ENCODE peak calls at places on chromosome 1, in five cellular contexts. One of them, this sample, is unnamed.

GRCh38 chr1:54882483-54882882 is 4.5 kb downstream of the DHCR24 start:
- DNase-seq in transverse colon: no peak
- DNase-seq in thyroid gland: no peak
- DNase-seq in suprapubic skin: no peak
- DNase-seq in heart left ventricle: no peak
- DNase-seq in this sample: no peak

GRCh38 chr1:5594056-5594956 is 397.9 kb downstream of the NPHP4 start:
- DNase-seq in transverse colon: no peak
- DNase-seq in thyroid gland: no peak
- DNase-seq in suprapubic skin: peak
- DNase-seq in heart left ventricle: no peak
- DNase-seq in this sample: no peak

GRCh38 chr1:53376742-53377437 is 49.0 kb upstream of the LRP8 start:
- DNase-seq in transverse colon: no peak
- DNase-seq in thyroid gland: no peak
- DNase-seq in suprapubic skin: peak
- DNase-seq in heart left ventricle: no peak
- DNase-seq in this sample: no peak

GRCh38 chr1:183025782-183026774 is 2.9 kb downstream of the LAMC1 start:
- DNase-seq in transverse colon: no peak
- DNase-seq in thyroid gland: no peak
- DNase-seq in suprapubic skin: no peak
- DNase-seq in heart left ventricle: no peak
- DNase-seq in this sample: no peak

GRCh38 chr1:59237905-59238304 is 59.0 kb upstream of the FGGY start:
- DNase-seq in transverse colon: no peak
- DNase-seq in thyroid gland: no peak
- DNase-seq in suprapubic skin: no peak
- DNase-seq in heart left ventricle: no peak
- DNase-seq in this sample: no peak

GRCh38 chr1:216807696-216808095 is 84.5 kb upstream of the ESRRG start:
- DNase-seq in transverse colon: no peak
- DNase-seq in thyroid gland: no peak
- DNase-seq in suprapubic skin: no peak
- DNase-seq in heart left ventricle: no peak
- DNase-seq in this sample: no peak

GRCh38 chr1:35556494-35557117 is 597 bp downstream of the KIAA0319L start:
- DNase-seq in transverse colon: no peak
- DNase-seq in thyroid gland: no peak
- DNase-seq in suprapubic skin: no peak
- DNase-seq in heart left ventricle: no peak
- DNase-seq in this sample: no peak

GRCh38 chr1:204340137-204340536 is 19.6 kb downstream of the PLEKHA6 start:
- DNase-seq in transverse colon: no peak
- DNase-seq in thyroid gland: no peak
- DNase-seq in suprapubic skin: no peak
- DNase-seq in heart left ventricle: no peak
- DNase-seq in this sample: no peak

GRCh38 chr1:67760030-67760821 is 73.0 kb downstream of the GNG12 start:
- DNase-seq in transverse colon: peak
- DNase-seq in thyroid gland: peak
- DNase-seq in suprapubic skin: no peak
- DNase-seq in heart left ventricle: peak
- DNase-seq in this sample: peak

GRCh38 chr1:184590163-184590750 is 164.4 kb downstream of the EDEM3 start:
- DNase-seq in transverse colon: peak
- DNase-seq in thyroid gland: peak
- DNase-seq in suprapubic skin: no peak
- DNase-seq in heart left ventricle: no peak
- DNase-seq in this sample: no peak

GRCh38 chr1:6080469-6080868 is 34.8 kb downstream of the KCNAB2 start:
- DNase-seq in transverse colon: no peak
- DNase-seq in thyroid gland: peak
- DNase-seq in suprapubic skin: no peak
- DNase-seq in heart left ventricle: peak
- DNase-seq in this sample: no peak

GRCh38 chr1:3645247-3645646 is 4.7 kb downstream of the WRAP73 start:
- DNase-seq in transverse colon: no peak
- DNase-seq in thyroid gland: no peak
- DNase-seq in suprapubic skin: no peak
- DNase-seq in heart left ventricle: no peak
- DNase-seq in this sample: no peak

GRCh38 chr1:3644273-3644672 is 5.6 kb downstream of the WRAP73 start:
- DNase-seq in transverse colon: no peak
- DNase-seq in thyroid gland: no peak
- DNase-seq in suprapubic skin: peak
- DNase-seq in heart left ventricle: no peak
- DNase-seq in this sample: no peak

GRCh38 chr1:3645666-3646355 is 4.1 kb downstream of the WRAP73 start:
- DNase-seq in transverse colon: no peak
- DNase-seq in thyroid gland: no peak
- DNase-seq in suprapubic skin: no peak
- DNase-seq in heart left ventricle: no peak
- DNase-seq in this sample: no peak

GRCh38 chr1:3649342-3650247 is at the start of gene WRAP73:
- DNase-seq in transverse colon: peak
- DNase-seq in thyroid gland: peak
- DNase-seq in suprapubic skin: peak
- DNase-seq in heart left ventricle: peak
- DNase-seq in this sample: peak

DNA sequence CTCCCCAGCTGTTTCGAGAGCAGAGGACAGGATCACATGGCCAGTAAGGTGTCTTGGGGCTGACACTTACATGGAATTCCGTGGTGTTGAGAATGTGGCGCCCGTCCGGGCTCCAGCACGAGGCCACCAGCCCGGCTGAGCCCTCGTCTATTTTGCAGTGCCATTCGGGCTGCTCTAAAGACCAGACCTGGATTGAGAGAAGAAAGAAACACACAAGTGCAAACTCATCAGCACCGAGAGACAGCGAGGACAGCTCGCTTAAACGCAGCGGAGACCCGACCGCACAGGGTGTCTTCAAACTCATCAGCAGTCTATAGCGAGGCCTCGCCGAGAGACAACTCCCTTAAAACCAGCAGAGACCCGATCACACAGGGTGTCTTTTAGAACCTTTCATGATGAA is 3.3 kb downstream of the WRAP73 start:
- DNase-seq in transverse colon: no peak
- DNase-seq in thyroid gland: no peak
- DNase-seq in suprapubic skin: no peak
- DNase-seq in heart left ventricle: no peak
- DNase-seq in this sample: no peak
- H3K27ac ChIP-seq in transverse colon: no peak
- H3K27ac ChIP-seq in thyroid gland: no peak
- H3K27ac ChIP-seq in suprapubic skin: no peak
- H3K27ac ChIP-seq in heart left ventricle: no peak
- H3K27ac ChIP-seq in this sample: no peak

GRCh38 chr1:20661235-20662109 is at the start of gene DDOST:
- DNase-seq in transverse colon: peak
- DNase-seq in thyroid gland: peak
- DNase-seq in suprapubic skin: peak
- DNase-seq in heart left ventricle: peak
- DNase-seq in this sample: peak
- TF ChIP-seq POLR2A in transverse colon: peak
- TF ChIP-seq POLR2A in thyroid gland: peak
- TF ChIP-seq POLR2A in suprapubic skin: no peak
- TF ChIP-seq POLR2A in heart left ventricle: no peak
- TF ChIP-seq POLR2A in this sample: peak

GRCh38 chr1:46030074-46030870 is 102.2 kb downstream of the PIK3R3 start:
- DNase-seq in transverse colon: no peak
- DNase-seq in thyroid gland: peak
- DNase-seq in suprapubic skin: no peak
- DNase-seq in heart left ventricle: no peak
- DNase-seq in this sample: no peak
- H3K27ac ChIP-seq in transverse colon: no peak
- H3K27ac ChIP-seq in thyroid gland: no peak
- H3K27ac ChIP-seq in suprapubic skin: no peak
- H3K27ac ChIP-seq in heart left ventricle: no peak
- H3K27ac ChIP-seq in this sample: no peak

GRCh38 chr1:111738436-111739221 is 566 bp downstream of the INKA2 start:
- DNase-seq in transverse colon: peak
- DNase-seq in thyroid gland: peak
- DNase-seq in suprapubic skin: no peak
- DNase-seq in heart left ventricle: peak
- DNase-seq in this sample: peak
- TF ChIP-seq POLR2A in transverse colon: no peak
- TF ChIP-seq POLR2A in thyroid gland: no peak
- TF ChIP-seq POLR2A in suprapubic skin: no peak
- TF ChIP-seq POLR2A in heart left ventricle: no peak
- TF ChIP-seq POLR2A in this sample: peak

This sample was measured in ovary.